ENCODE peak calls at places on chromosomes 13 and 19, in four cellular contexts. W is SK-N-SH, F is K562, Y is HepG2. I is an unnamed sample.
A peak's percentile ranks its signal among the peaks of the same experiment; 100 is the strongest.

GRCh38 chr13:48043789-48044503 is 6.4 kb downstream of the NUDT15 start:
- DNase-seq in W (no peak), Y (no peak), F (no peak), I (no peak)

GRCh38 chr13:75372517-75372916 is 109.5 kb downstream of the TBC1D4 start:
- DNase-seq in W (peak; percentile 42), Y (peak; percentile 44), F (peak; percentile 13), I (no peak)

GRCh38 chr13:114272977-114273376 is 8.4 kb upstream of the UPF3A start:
- DNase-seq in W (no peak), Y (no peak), F (no peak), I (no peak)

GRCh38 chr19:45781282-45782161 is 768 bp downstream of the DMPK start:
- DNase-seq in F (no peak), W (no peak), Y (no peak), I (no peak)

GRCh38 chr13:113831061-113831460 is 32.8 kb downstream of the GAS6 start:
- DNase-seq in F (no peak), Y (no peak), W (no peak), I (no peak)

GRCh38 chr13:74132152-74132767 is 1.9 kb downstream of the KLF12 start:
- DNase-seq in Y (peak; percentile 15), F (no peak), W (no peak), I (no peak)

GRCh38 chr13:99191900-99192399 is 8.7 kb upstream of the UBAC2 start:
- DNase-seq in F (no peak), W (no peak), Y (no peak), I (no peak)

GRCh38 chr19:16594131-16594586 is 21.9 kb upstream of the SLC35E1 start:
- DNase-seq in Y (no peak), W (no peak), F (no peak), I (peak; percentile 63)

GRCh38 chr19:12838893-12839656 is 760 bp downstream of the MAST1 start:
- DNase-seq in F (no peak), Y (no peak), W (peak; percentile 55), I (no peak)

GRCh38 chr19:30228726-30229523 is 143.3 kb upstream of the ZNF536 start:
- DNase-seq in Y (no peak), F (no peak), W (peak; percentile 76), I (no peak)

GRCh38 chr19:17806945-17807344 is 12.0 kb downstream of the B3GNT3 start:
- DNase-seq in F (no peak), W (no peak), Y (no peak), I (peak; percentile 10)

GRCh38 chr13:98517576-98518310 is 59.2 kb downstream of the STK24 start:
- DNase-seq in F (no peak), Y (no peak), W (no peak), I (no peak)

GRCh38 chr19:4304509-4305252 is at the start of gene FSD1:
- DNase-seq in F (peak; percentile 96), Y (no peak), W (peak; percentile 99), I (no peak)

GRCh38 chr13:40304391-40304790 is 362.1 kb downstream of the FOXO1 start:
- DNase-seq in F (no peak), Y (no peak), W (no peak), I (no peak)

GRCh38 chr13:51645154-51645650 is 60.9 kb downstream of the WDFY2 start:
- DNase-seq in W (no peak), Y (no peak), F (no peak), I (peak; percentile 88)

GRCh38 chr19:13881231-13881691 is 4.3 kb downstream of the NANOS3 start:
- DNase-seq in Y (peak; percentile 45), W (peak; percentile 71), F (no peak), I (no peak)

GRCh38 chr19:11450570-11451326 is 15.3 kb downstream of the PRKCSH start:
- DNase-seq in Y (no peak), W (peak; percentile 59), F (peak; percentile 9), I (no peak)

GRCh38 chr13:72218966-72219365 is 352.0 kb upstream of the DACH1 start:
- DNase-seq in F (no peak), W (no peak), Y (no peak), I (no peak)

GRCh38 chr13:36430247-36431203 is 1.8 kb upstream of the CCNA1 start:
- DNase-seq in Y (no peak), W (peak; percentile 11), F (no peak), I (no peak)

GRCh38 chr13:95636853-95637252 is 7.7 kb downstream of the DZIP1 start:
- DNase-seq in F (no peak), W (no peak), Y (no peak), I (no peak)

GRCh38 chr19:2157452-2157851 is 6.1 kb upstream of the AP3D1 start:
- DNase-seq in W (no peak), Y (no peak), F (no peak), I (no peak)

GRCh38 chr19:49415102-49415809 is 8.0 kb downstream of the PTH2 start:
- DNase-seq in W (no peak), F (no peak), Y (no peak), I (no peak)

GRCh38 chr13:100790405-100790804 is 115.8 kb upstream of the TMTC4 start:
- DNase-seq in F (no peak), Y (no peak), W (no peak), I (no peak)

GRCh38 chr13:49571299-49572240 is 13.8 kb downstream of the RCBTB1 start:
- DNase-seq in W (no peak), Y (no peak), F (no peak), I (no peak)

GRCh38 chr13:44311011-44311481 is 62.6 kb upstream of the SERP2 start:
- DNase-seq in W (no peak), Y (no peak), F (no peak), I (no peak)

GRCh38 chr19:13794388-13794751 is 873 bp upstream of the ZSWIM4 start:
- DNase-seq in W (no peak), F (no peak), Y (no peak), I (no peak)

GRCh38 chr13:24500977-24501376 is 11.6 kb downstream of the PARP4 start:
- DNase-seq in Y (no peak), W (no peak), F (peak; percentile 9), I (no peak)

GRCh38 chr19:18809149-18809978 is 18.3 kb upstream of the COMP start:
- DNase-seq in F (no peak), W (no peak), Y (no peak), I (no peak)

GRCh38 chr13:51844862-51845573 is at the start of gene TMEM272:
- DNase-seq in W (peak; percentile 87), Y (peak; percentile 43), F (peak; percentile 82), I (peak; percentile 56)

GRCh38 chr19:30011051-30011578 is 69.1 kb downstream of the URI1 start:
- DNase-seq in F (peak; percentile 8), W (no peak), Y (no peak), I (no peak)

GRCh38 chr13:32904271-32904670 is 112.0 kb upstream of the KL start:
- DNase-seq in W (no peak), F (no peak), Y (no peak), I (no peak)

GRCh38 chr13:56700324-56700723 is 440.4 kb upstream of the PRR20A start:
- DNase-seq in F (no peak), Y (no peak), W (no peak), I (peak; percentile 30)

GRCh38 chr13:99215466-99215865 is 14.8 kb downstream of the UBAC2 start:
- DNase-seq in W (no peak), Y (no peak), F (no peak), I (no peak)

GRCh38 chr19:45011959-45012358 is 10.7 kb downstream of the RELB start:
- DNase-seq in F (no peak), Y (no peak), W (no peak), I (no peak)

DNA sequence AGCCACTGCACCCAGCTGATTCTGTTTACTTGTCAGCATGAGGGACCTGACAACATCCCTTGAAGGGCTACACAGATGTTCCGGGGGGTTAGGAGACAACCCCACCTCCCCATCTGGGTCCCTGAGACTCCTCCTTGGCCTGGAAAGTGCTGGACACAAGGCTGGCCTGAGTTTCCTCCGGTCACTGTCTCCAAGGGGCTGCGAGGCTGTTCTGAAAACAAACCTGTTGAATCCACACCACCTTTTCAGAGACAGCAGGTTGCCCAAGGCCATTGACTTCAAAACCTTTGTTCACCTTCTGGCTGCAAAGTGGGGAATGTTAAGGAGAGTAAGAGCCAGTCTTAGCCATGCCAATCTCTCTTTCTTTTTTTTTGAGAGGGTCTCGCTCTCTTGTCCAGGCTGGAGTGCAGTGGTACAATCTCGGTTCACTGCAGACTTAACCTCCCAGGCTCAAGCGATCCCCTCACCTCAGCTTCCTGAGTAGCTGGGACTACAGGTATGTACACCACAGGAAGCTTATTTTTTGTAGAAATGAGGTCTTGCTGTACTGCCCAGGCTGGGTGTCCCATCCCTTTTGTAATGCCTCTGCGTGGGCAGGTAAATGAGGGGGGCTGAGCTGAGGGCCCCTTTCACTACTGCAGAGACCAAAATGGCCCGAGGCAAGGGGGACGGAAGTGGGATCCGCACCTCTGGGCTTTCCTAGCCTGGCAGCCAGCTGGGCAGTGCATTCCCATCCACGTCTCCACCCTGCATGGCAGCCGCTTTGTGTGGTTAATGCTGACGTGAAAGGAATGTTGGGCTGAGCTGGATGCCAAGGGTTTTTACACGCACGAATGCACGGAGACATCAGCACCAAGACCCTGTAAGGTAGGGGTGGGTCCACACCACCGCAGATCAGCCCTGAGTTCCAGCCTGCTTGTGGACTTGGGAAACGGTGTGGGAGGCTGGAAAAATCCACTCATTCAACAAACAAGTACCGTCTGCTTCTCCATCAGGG is 1.9 kb upstream of the ZNF628 start:
- DNase-seq in F (no peak), W (no peak), Y (no peak), I (no peak)
- TF ChIP-seq GABPA in F (no peak), W (no peak), Y (no peak), I (no peak)

GRCh38 chr13:29743229-29743786 is 107.1 kb downstream of the UBL3 start:
- DNase-seq in W (peak; percentile 49), Y (no peak), F (no peak), I (no peak)
- TF ChIP-seq POLR2AphosphoS5 in W (no peak), Y (no peak), F (no peak), I (no peak)

GRCh38 chr13:111437856-111438547 is 117.6 kb downstream of the TEX29 start:
- DNase-seq in F (no peak), W (no peak), Y (no peak), I (no peak)
- TF ChIP-seq GABPA in F (no peak), W (no peak), Y (no peak), I (no peak)

DNA sequence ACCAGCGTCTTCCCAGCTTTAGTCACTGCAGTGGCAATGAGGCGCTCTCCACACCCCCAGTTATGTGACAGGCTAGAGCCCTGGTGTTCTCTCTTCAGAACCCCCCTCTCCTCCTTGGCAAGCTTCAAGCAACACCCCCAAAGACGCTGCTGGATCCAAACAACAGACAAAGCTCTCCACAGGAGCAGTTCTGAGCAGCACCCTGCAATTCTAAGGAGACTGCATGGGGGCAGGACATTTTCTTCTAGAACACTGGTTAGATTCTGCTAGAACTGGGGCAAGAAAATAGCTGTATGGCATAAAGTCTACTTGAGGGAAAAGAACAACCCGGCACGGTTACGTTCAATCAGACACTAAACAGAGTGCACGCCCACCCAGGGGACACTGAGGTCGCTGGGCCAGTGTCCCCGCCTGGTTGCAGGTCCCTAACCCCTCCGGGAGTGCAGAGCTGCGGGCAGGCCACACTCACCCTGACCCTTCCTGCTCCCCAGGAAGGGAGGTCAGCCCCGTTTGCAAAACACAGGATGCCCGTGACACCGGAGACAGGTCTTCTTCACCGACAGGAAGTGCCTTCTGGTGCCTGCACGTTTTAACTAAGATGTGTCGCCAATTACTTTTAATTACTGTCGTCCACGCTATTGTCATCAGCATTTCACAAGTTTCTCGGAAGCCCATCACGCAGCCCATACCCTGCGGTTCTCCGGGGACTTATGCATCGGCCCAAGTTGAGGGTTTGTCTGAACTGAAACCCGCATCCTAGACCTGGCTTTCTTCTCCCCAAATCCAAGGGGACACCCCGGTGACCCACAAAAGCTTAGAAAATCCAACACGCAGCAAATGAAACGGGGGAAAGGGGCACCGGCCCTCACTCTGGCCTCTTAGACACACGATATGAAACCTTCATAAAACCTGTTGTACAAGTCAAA is 943 bp downstream of the GJB6 start:
- DNase-seq in W (no peak), F (no peak), Y (no peak), I (peak; percentile 27)
- TF ChIP-seq POLR2AphosphoS5 in W (no peak), F (no peak), Y (no peak), I (no peak)